ENCODE peak calls at places on chromosomes 3 and 15, in eight cellular contexts. N, M, Q, J, T, P, R and O are unnamed samples.

GRCh38 chr3:46184469-46184868 is 23.6 kb downstream of the CCR1 start:
- DNase-seq in N (peak), M (peak), Q (no peak), J (peak), T (no peak), P (peak), R (no peak), O (peak)

GRCh38 chr3:46955801-46956259 is 20.7 kb downstream of the CCDC12 start:
- DNase-seq in N (no peak), M (no peak), Q (no peak), J (peak), T (no peak), P (no peak), R (no peak), O (no peak)

GRCh38 chr3:35648347-35648746 is 9.0 kb downstream of the ARPP21 start:
- DNase-seq in N (peak), M (peak), Q (no peak), J (peak), T (no peak), P (no peak), R (no peak), O (peak)

GRCh38 chr3:53346514-53346913 is 829 bp downstream of the DCP1A start:
- DNase-seq in N (peak), M (peak), Q (no peak), J (no peak), T (no peak), P (peak), R (no peak), O (no peak)

GRCh38 chr3:10081871-10082270 is 26.2 kb downstream of the FANCD2OS start:
- DNase-seq in N (no peak), M (no peak), Q (no peak), J (no peak), T (no peak), P (no peak), R (no peak), O (no peak)

GRCh38 chr3:118772036-118773030 is 262.3 kb downstream of the IGSF11 start:
- DNase-seq in N (peak), M (no peak), Q (no peak), J (no peak), T (no peak), P (peak), R (no peak), O (no peak)

GRCh38 chr15:52071570-52071969 is 41.0 kb downstream of the BCL2L10 start:
- DNase-seq in N (no peak), M (no peak), Q (no peak), J (no peak), T (no peak), P (peak), R (no peak), O (no peak)

GRCh38 chr3:174439621-174440349 is 419.3 kb upstream of the NAALADL2 start:
- DNase-seq in N (peak), M (peak), Q (no peak), J (peak), T (no peak), P (peak), R (peak), O (peak)

GRCh38 chr3:71784201-71784913 is 591 bp downstream of the PROK2 start:
- DNase-seq in N (no peak), M (no peak), Q (no peak), J (no peak), T (no peak), P (no peak), R (no peak), O (no peak)

GRCh38 chr15:52486003-52486996 is 42.4 kb downstream of the MYO5A start:
- DNase-seq in N (no peak), M (peak), Q (no peak), J (no peak), T (no peak), P (no peak), R (no peak), O (no peak)

GRCh38 chr15:66698318-66698961 is 3.6 kb upstream of the SMAD6 start:
- DNase-seq in N (peak), M (peak), Q (peak), J (peak), T (peak), P (peak), R (no peak), O (peak)

GRCh38 chr3:58680896-58681525 is 14.4 kb upstream of the FAM3D start:
- DNase-seq in N (no peak), M (no peak), Q (no peak), J (no peak), T (no peak), P (no peak), R (no peak), O (no peak)

GRCh38 chr3:58679974-58680656 is 13.5 kb upstream of the FAM3D start:
- DNase-seq in N (no peak), M (no peak), Q (no peak), J (no peak), T (no peak), P (peak), R (no peak), O (no peak)

GRCh38 chr3:58683001-58683845 is 16.6 kb upstream of the FAM3D start:
- DNase-seq in N (peak), M (peak), Q (no peak), J (peak), T (no peak), P (peak), R (peak), O (peak)

GRCh38 chr3:58679451-58679850 is 12.9 kb upstream of the FAM3D start:
- DNase-seq in N (peak), M (no peak), Q (no peak), J (peak), T (no peak), P (no peak), R (no peak), O (no peak)

GRCh38 chr3:58681863-58682262 is 15.3 kb upstream of the FAM3D start:
- DNase-seq in N (no peak), M (no peak), Q (no peak), J (no peak), T (no peak), P (no peak), R (no peak), O (no peak)
- TF ChIP-seq CTCF in N (no peak), M (no peak), Q (no peak), J (no peak), T (no peak), P (no peak), R (no peak), O (no peak)

DNA sequence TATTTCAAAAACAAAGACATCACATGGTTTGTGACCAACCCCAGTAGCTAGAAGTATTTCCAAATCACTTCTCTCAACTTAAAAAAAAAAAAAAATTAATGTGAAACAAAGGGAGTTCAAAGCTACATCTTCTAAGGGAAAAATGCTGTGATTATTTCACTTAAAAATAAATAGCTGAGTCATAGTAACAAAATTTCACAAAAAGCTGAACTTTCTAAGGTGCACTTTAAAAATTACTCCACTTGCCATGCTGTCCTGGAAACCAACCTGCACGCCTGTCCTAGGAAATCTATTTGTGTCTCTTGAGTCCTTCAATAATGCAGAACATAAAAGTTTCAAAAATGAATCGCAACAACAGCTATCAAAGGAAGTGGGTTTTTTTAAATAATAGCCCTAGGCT is 1.8 kb downstream of the ACAP2 start:
- DNase-seq in N (no peak), M (peak), Q (no peak), J (peak), T (no peak), P (no peak), R (no peak), O (peak)
- H3K4me3 ChIP-seq in N (peak), M (peak), Q (peak), J (peak), T (no peak), P (peak), R (peak), O (peak)

GRCh38 chr3:122415762-122416654 is at the start of gene WDR5B:
- DNase-seq in N (peak), M (peak), Q (peak), J (peak), T (peak), P (peak), R (peak), O (peak)
- TF ChIP-seq CTCF in N (no peak), M (no peak), Q (peak), J (no peak), T (no peak), P (no peak), R (no peak), O (peak)

DNA sequence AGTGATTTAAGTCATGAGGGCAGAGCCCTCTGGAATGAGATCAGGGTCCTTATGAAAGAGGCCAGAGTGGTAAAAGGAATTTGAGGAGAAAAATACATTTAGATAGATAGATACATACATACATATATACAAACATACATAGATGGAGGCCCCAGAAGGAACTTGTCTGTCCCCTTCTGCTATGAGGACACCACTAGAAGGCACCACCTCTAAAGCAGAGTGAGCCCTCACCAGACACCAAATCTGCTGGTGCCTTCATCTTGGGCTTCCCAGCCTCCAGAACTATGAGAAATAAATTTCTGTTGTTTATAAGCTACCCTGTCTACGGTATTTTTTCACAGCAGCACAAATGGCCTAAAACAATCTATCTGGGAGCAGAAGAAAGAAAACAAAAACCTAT is 7.9 kb downstream of the TBC1D2B start:
- DNase-seq in N (no peak), M (no peak), Q (no peak), J (no peak), T (no peak), P (no peak), R (no peak), O (no peak)
- H3K4me3 ChIP-seq in N (no peak), M (no peak), Q (no peak), J (no peak), T (no peak), P (no peak), R (no peak), O (no peak)

DNA sequence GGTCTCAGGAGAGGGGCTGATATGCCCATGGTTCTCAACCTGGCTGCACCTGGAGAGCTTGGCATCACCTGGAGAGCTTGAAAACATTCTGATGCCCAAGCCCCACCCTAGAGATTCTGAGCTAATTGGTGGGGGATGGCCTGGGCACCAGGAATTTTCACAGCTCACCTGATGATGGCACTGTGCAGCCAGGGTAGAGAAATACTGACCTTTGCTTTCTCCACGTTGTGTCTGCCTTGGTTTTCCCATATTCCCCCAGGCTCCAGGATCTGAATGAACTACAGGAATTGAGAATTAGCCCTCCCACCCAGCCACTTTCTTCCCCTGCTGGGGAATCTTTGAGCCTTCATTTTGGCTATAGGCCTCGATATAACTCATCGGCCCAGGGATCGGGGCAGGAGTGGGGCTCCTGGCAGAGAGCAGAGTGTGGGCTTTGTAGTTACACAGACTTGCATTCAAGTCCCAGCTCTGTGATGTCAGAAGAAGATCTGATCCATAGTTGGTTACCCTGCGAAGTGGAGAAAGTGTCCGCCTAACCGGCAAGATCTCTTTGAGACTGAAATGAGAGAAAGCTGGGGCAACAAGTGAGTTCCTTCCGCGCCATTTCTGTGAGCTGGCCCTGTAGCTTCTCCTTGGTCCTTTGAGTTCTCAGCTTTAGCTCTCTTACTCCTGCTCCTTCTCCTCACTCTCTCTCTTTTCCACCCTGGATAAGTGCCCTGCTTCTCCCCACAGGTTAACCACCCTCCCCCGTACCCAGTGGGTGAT is 33.1 kb upstream of the UBE2Q2 start:
- DNase-seq in N (peak), M (peak), Q (no peak), J (no peak), T (no peak), P (peak), R (no peak), O (peak)
- TF ChIP-seq CTCF in N (peak), M (peak), Q (peak), J (peak), T (no peak), P (peak), R (peak), O (peak)

GRCh38 chr3:184259878-184260570 is 1.3 kb downstream of the CAMK2N2 start:
- DNase-seq in N (peak), M (no peak), Q (no peak), J (peak), T (peak), P (no peak), R (no peak), O (no peak)
- H3K4me3 ChIP-seq in N (no peak), M (peak), Q (no peak), J (peak), T (no peak), P (peak), R (peak), O (peak)

GRCh38 chr15:40081691-40082194 is 26.9 kb downstream of the BMF start:
- DNase-seq in N (peak), M (peak), Q (peak), J (peak), T (peak), P (no peak), R (no peak), O (peak)
- TF ChIP-seq CTCF in N (peak), M (no peak), Q (no peak), J (no peak), T (no peak), P (no peak), R (no peak), O (no peak)

GRCh38 chr3:170506556-170506955 is 79.3 kb downstream of the SLC7A14 start:
- DNase-seq in N (peak), M (peak), Q (no peak), J (peak), T (no peak), P (peak), R (no peak), O (peak)
- H3K4me3 ChIP-seq in N (no peak), M (no peak), Q (no peak), J (no peak), T (no peak), P (no peak), R (no peak), O (no peak)

DNA sequence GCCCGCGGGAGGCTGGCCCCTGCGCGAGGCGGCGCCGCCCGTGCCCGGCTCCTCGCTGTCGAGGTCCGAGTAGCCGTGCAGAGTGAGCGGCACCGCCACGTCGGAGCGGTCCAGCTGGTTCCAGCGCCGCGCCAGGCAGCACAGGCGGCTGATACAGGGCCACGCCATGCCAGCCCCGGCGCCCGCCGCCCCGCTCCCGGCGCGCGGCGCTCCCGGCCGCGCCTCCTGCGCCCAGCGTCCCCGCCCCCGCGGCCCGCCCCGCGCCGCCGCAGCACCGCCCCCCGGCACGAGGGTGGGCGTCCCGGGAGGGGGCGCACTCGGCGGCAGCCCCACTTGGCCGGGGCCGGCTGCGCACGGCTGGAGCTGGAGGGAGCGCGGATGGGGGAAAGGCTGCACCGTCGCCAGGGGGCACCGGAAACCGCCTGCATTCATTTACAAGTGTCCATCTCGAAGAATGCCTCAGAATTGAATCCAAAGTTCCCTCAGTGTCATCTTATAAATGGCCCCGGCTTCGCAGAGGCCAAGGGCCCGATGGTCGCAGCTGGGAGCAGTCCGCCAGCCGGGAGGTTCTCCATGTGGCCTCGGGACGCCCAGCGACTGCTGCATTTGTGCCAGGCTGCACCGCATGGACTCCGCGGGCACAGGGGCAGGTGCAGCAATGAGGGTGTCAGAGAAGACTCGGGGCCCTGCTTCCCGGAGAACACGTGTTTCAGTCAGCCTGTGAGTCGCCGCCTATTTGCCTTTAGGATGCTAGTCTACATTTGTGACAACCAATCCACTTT is at the start of gene MAP6D1:
- DNase-seq in N (peak), M (peak), Q (no peak), J (peak), T (peak), P (peak), R (peak), O (peak)
- TF ChIP-seq CTCF in N (peak), M (peak), Q (no peak), J (peak), T (no peak), P (peak), R (peak), O (peak)